ENCODE peak calls at places on chromosomes 7 and 10, in five cellular contexts. One of them, this sample, is unnamed.
A peak's percentile ranks its signal among the peaks of the same experiment; 100 is the strongest.

GRCh38 chr10:22821501-22821900 is 106.4 kb upstream of the ARMC3 start:
- DNase-seq in left lung: no peak
- DNase-seq in vagina: no peak
- DNase-seq in right lobe of liver: no peak
- DNase-seq in heart right ventricle: no peak
- DNase-seq in this sample: no peak

GRCh38 chr10:4662576-4663161 is 163.3 kb upstream of the AKR1E2 start:
- DNase-seq in vagina: no peak
- DNase-seq in right lobe of liver: no peak
- DNase-seq in left lung: no peak
- DNase-seq in heart right ventricle: peak; percentile 31
- DNase-seq in this sample: no peak

GRCh38 chr10:69217119-69217754 is 2.9 kb upstream of the HKDC1 start:
- DNase-seq in heart right ventricle: no peak
- DNase-seq in left lung: no peak
- DNase-seq in vagina: no peak
- DNase-seq in right lobe of liver: no peak
- DNase-seq in this sample: peak; percentile 29

GRCh38 chr7:109879429-109879828 is 1211.5 kb upstream of the LRRN3 start:
- DNase-seq in vagina: no peak
- DNase-seq in left lung: no peak
- DNase-seq in heart right ventricle: no peak
- DNase-seq in right lobe of liver: no peak
- DNase-seq in this sample: peak; percentile 63

GRCh38 chr7:148686312-148686937 is 12.3 kb upstream of the CUL1 start:
- DNase-seq in vagina: no peak
- DNase-seq in heart right ventricle: no peak
- DNase-seq in right lobe of liver: no peak
- DNase-seq in left lung: no peak
- DNase-seq in this sample: no peak

GRCh38 chr10:75000748-75001321 is 110.6 kb upstream of the SAMD8 start:
- DNase-seq in right lobe of liver: no peak
- DNase-seq in heart right ventricle: no peak
- DNase-seq in left lung: no peak
- DNase-seq in vagina: no peak
- DNase-seq in this sample: no peak

GRCh38 chr10:71573562-71574300 is 145.8 kb downstream of the C10orf105 start:
- DNase-seq in vagina: no peak
- DNase-seq in right lobe of liver: no peak
- DNase-seq in heart right ventricle: no peak
- DNase-seq in left lung: no peak
- DNase-seq in this sample: no peak

GRCh38 chr7:151895008-151895661 is 18.2 kb upstream of the PRKAG2 start:
- DNase-seq in vagina: no peak
- DNase-seq in heart right ventricle: no peak
- DNase-seq in right lobe of liver: peak; percentile 43
- DNase-seq in left lung: no peak
- DNase-seq in this sample: no peak

GRCh38 chr10:85317827-85318226 is 989.4 kb downstream of the CCSER2 start:
- DNase-seq in heart right ventricle: no peak
- DNase-seq in right lobe of liver: no peak
- DNase-seq in vagina: no peak
- DNase-seq in left lung: no peak
- DNase-seq in this sample: no peak

GRCh38 chr7:120867932-120868331 is 10.0 kb upstream of the TSPAN12 start:
- DNase-seq in heart right ventricle: no peak
- DNase-seq in left lung: no peak
- DNase-seq in right lobe of liver: no peak
- DNase-seq in vagina: no peak
- DNase-seq in this sample: no peak

GRCh38 chr7:142642316-142642715 is 107.0 kb upstream of the PRSS1 start:
- DNase-seq in left lung: no peak
- DNase-seq in right lobe of liver: no peak
- DNase-seq in heart right ventricle: no peak
- DNase-seq in vagina: no peak
- DNase-seq in this sample: no peak

GRCh38 chr10:13161267-13162012 is at the start of gene MCM10:
- DNase-seq in left lung: peak; percentile 98
- DNase-seq in heart right ventricle: peak; percentile 99
- DNase-seq in vagina: peak; percentile 99
- DNase-seq in right lobe of liver: peak; percentile 99
- DNase-seq in this sample: peak; percentile 100

GRCh38 chr10:13163859-13164258 is 2.5 kb downstream of the MCM10 start:
- DNase-seq in vagina: no peak
- DNase-seq in right lobe of liver: no peak
- DNase-seq in heart right ventricle: no peak
- DNase-seq in left lung: no peak
- DNase-seq in this sample: no peak

GRCh38 chr10:13160934-13161266 is 458 bp upstream of the MCM10 start:
- DNase-seq in left lung: no peak
- DNase-seq in vagina: no peak
- DNase-seq in heart right ventricle: no peak
- DNase-seq in right lobe of liver: no peak
- DNase-seq in this sample: no peak

GRCh38 chr10:13162013-13162364 is 631 bp downstream of the MCM10 start:
- DNase-seq in right lobe of liver: no peak
- DNase-seq in heart right ventricle: no peak
- DNase-seq in vagina: no peak
- DNase-seq in left lung: no peak
- DNase-seq in this sample: peak; percentile 39

DNA sequence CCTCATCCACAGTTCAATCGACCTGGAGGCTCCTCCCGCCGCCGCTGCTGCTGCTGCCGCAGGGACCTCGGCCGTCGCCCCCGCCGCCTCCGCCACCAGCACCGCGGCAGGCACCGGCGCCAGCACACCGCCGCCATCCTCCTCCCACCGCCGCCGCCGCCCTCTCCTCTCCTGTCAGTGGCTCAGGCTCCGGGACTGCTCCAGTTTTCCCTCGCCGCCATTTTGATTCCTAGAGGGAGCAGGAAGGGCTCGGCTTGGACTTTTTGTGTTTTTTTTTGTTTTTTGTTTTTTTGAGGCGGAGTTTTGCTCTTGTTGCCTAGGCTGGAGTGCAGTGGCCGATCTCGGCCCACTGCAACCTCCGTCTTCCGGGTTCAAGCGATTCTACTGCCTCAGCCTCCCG is 3.0 kb upstream of the MCM10 start:
- DNase-seq in left lung: no peak
- DNase-seq in vagina: no peak
- DNase-seq in heart right ventricle: no peak
- DNase-seq in right lobe of liver: no peak
- DNase-seq in this sample: peak; percentile 17
- H3K4me3 ChIP-seq in left lung: peak overlapping the region; percentile 11
- H3K4me3 ChIP-seq in vagina: no peak overlapping the region
- H3K4me3 ChIP-seq in heart right ventricle: peak overlapping the region; percentile 42
- H3K4me3 ChIP-seq in right lobe of liver: peak overlapping the region; percentile 46
- H3K4me3 ChIP-seq in this sample: no peak overlapping the region

DNA sequence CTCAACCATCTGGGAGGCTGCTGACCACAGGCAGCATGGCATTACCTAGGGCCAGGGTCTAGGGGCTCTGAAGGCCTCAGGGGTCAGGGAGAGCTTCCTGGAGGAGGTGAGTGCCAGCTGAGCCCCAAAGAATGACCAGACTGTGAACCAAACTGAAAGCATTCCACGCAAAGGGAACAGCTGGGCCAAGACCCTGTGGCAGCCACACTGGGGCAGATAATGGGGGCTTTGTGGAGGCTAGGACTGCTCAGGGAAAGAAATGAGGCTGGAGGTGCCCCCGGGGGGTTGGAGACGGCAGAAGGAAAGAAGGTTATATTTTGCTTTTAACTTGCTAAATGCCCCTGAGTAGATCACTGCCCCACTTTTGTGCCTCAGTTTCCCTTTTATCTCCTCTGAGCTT is 57.6 kb downstream of the ZMIZ1 start:
- DNase-seq in right lobe of liver: no peak
- DNase-seq in vagina: no peak
- DNase-seq in left lung: no peak
- DNase-seq in heart right ventricle: no peak
- DNase-seq in this sample: no peak
- H3K4me1 ChIP-seq in right lobe of liver: no peaks in the 10 kb centered on the region
- H3K4me1 ChIP-seq in vagina: peaks cover 83% of the 10 kb centered on the region
- H3K4me1 ChIP-seq in left lung: peaks cover 29% of the 10 kb centered on the region
- H3K4me1 ChIP-seq in heart right ventricle: peaks cover 97% of the 10 kb centered on the region
- H3K4me1 ChIP-seq in this sample: no peaks in the 10 kb centered on the region

DNA sequence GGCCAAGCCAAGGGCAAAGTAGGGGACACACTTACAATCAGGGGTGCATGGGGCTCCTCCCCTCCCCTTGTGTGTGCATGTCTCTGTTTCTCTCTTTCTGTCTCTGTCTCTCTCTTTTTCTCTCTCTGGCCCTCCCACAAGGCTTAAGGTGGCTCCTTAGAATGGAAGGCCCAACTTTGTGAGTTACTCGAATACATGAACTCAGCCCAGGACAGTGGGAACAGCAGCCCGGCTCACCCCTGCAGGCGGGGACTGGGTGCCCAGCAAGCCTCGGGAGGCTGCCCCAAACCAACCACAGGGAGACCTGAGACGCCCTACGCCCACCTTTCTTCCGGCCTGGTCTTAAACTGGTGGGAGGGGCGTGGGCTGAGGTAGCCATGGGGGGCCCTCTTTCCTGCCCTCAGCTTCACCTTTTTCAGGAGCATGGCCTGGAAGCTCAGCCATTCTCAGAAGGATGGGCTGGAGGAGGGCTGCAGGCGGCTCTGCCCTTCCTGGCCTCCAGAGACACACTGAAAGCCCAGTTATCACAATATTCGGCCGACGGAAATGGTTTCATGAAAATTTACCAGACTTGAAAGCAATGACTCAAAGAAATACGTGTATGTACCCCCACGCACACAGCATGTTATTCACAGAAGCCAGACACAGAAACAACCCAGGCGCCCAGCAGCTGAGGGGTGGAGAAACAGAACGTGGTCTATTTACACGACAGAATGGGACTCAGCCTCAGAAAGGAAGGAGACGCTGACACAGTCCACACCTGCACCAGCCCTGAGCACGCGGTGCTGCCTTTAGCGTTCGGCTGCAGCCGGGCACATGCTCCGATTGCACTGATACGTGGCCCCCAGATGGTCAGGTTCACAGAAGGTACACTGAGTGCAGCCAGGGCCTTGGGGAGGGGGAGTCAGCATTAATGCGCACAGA is 229.5 kb downstream of the PTPRN2 start:
- DNase-seq in left lung: peak; percentile 24
- DNase-seq in right lobe of liver: no peak
- DNase-seq in vagina: no peak
- DNase-seq in heart right ventricle: no peak
- DNase-seq in this sample: no peak
- H3K4me3 ChIP-seq in left lung: no peak overlapping the region
- H3K4me3 ChIP-seq in right lobe of liver: no peak overlapping the region
- H3K4me3 ChIP-seq in vagina: no peak overlapping the region
- H3K4me3 ChIP-seq in heart right ventricle: no peak overlapping the region
- H3K4me3 ChIP-seq in this sample: no peak overlapping the region

DNA sequence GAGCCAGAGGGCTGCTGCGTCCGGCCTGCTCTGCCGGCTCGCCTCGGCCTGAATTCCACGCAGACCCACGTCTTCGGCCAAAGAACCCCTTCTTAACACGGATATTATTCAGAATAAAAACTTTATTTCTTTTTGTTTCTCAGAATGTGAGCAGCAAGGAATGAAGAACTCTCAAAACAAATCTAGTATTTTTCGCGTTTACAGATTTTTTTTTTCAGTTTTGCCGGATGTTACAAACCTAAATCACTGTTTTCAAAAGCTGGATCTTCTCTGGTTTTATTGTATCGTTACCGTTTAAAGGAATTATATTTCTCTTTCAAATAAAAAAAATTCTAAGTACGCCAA is 4.4 kb upstream of the HOXA2 start:
- DNase-seq in left lung: no peak
- DNase-seq in vagina: no peak
- DNase-seq in heart right ventricle: no peak
- DNase-seq in right lobe of liver: no peak
- DNase-seq in this sample: no peak
- H3K4me1 ChIP-seq in left lung: peaks cover 10% of the 10 kb centered on the region
- H3K4me1 ChIP-seq in vagina: no peaks in the 10 kb centered on the region
- H3K4me1 ChIP-seq in heart right ventricle: peaks cover 47% of the 10 kb centered on the region
- H3K4me1 ChIP-seq in right lobe of liver: no peaks in the 10 kb centered on the region
- H3K4me1 ChIP-seq in this sample: peaks cover 7% of the 10 kb centered on the region

This sample was measured in HAP-1.